ENCODE peak calls at places on chromosomes 1 and 21, in four cellular contexts. U, X, B and V are unnamed samples.

GRCh38 chr21:17554619-17555472 is 42.0 kb downstream of the CXADR start:
- DNase-seq in U (no peak), X (peak), B (no peak), V (no peak)

GRCh38 chr1:40096646-40096976 is 441 bp downstream of the PPT1 start:
- DNase-seq in U (no peak), X (no peak), B (no peak), V (no peak)

GRCh38 chr1:247079141-247079874 is 697 bp upstream of the ZNF670 start:
- DNase-seq in U (no peak), X (no peak), B (no peak), V (no peak)

GRCh38 chr1:204130989-204131892 is 20.6 kb downstream of the ETNK2 start:
- DNase-seq in U (no peak), X (peak), B (no peak), V (no peak)

GRCh38 chr21:44533891-44534627 is 5.9 kb downstream of the KRTAP10-1 start:
- DNase-seq in U (no peak), X (no peak), B (peak), V (no peak)

GRCh38 chr1:205572426-205572825 is 59.4 kb downstream of the ELK4 start:
- DNase-seq in U (no peak), X (no peak), B (peak), V (no peak)

GRCh38 chr1:198492872-198493271 is 47.6 kb downstream of the ATP6V1G3 start:
- DNase-seq in U (no peak), X (peak), B (no peak), V (no peak)

GRCh38 chr21:44375686-44376320 is 22.4 kb downstream of the TRPM2 start:
- DNase-seq in U (no peak), X (no peak), B (peak), V (no peak)

GRCh38 chr1:114345930-114346479 is 165.0 kb downstream of the TRIM33 start:
- DNase-seq in U (peak), X (no peak), B (peak), V (peak)

GRCh38 chr1:205294175-205294913 is 27.2 kb downstream of the NUAK2 start:
- DNase-seq in U (no peak), X (peak), B (no peak), V (no peak)

GRCh38 chr1:41323243-41323642 is 38.0 kb upstream of the FOXO6 start:
- DNase-seq in U (no peak), X (no peak), B (no peak), V (no peak)

GRCh38 chr1:59057801-59058200 is 239.1 kb upstream of the FGGY start:
- DNase-seq in U (no peak), X (peak), B (no peak), V (no peak)

GRCh38 chr1:95384570-95384969 is 150.6 kb downstream of the RWDD3 start:
- DNase-seq in U (peak), X (no peak), B (no peak), V (no peak)

GRCh38 chr1:119141020-119141424 is 569 bp upstream of the WARS2 start:
- DNase-seq in U (peak), X (peak), B (peak), V (peak)

GRCh38 chr1:2336499-2336898 is 54.9 kb downstream of the MORN1 start:
- DNase-seq in U (no peak), X (no peak), B (no peak), V (no peak)

GRCh38 chr1:118148034-118148433 is 37.0 kb downstream of the SPAG17 start:
- DNase-seq in U (no peak), X (peak), B (no peak), V (no peak)

GRCh38 chr1:2345297-2346075 is 45.9 kb downstream of the MORN1 start:
- DNase-seq in U (no peak), X (peak), B (peak), V (peak)

GRCh38 chr21:42409366-42409765 is 5.7 kb downstream of the UBASH3A start:
- DNase-seq in U (no peak), X (no peak), B (no peak), V (no peak)

GRCh38 chr21:17848228-17848627 is 29.1 kb upstream of the C21orf91 start:
- DNase-seq in U (peak), X (peak), B (no peak), V (no peak)

GRCh38 chr1:101112051-101112770 is 86.6 kb upstream of the DPH5 start:
- DNase-seq in U (peak), X (no peak), B (no peak), V (no peak)

GRCh38 chr1:233549917-233550316 is 64.0 kb upstream of the KCNK1 start:
- DNase-seq in U (no peak), X (no peak), B (no peak), V (no peak)

GRCh38 chr1:21198929-21199328 is 22.2 kb upstream of the EIF4G3 start:
- DNase-seq in U (no peak), X (no peak), B (no peak), V (no peak)

GRCh38 chr1:21201650-21202049 is 25.0 kb upstream of the EIF4G3 start:
- DNase-seq in U (no peak), X (no peak), B (no peak), V (no peak)

GRCh38 chr1:21205416-21205815 is 28.7 kb upstream of the EIF4G3 start:
- DNase-seq in U (no peak), X (no peak), B (no peak), V (no peak)

GRCh38 chr1:21206117-21206516 is 29.4 kb upstream of the EIF4G3 start:
- DNase-seq in U (no peak), X (no peak), B (no peak), V (no peak)

DNA sequence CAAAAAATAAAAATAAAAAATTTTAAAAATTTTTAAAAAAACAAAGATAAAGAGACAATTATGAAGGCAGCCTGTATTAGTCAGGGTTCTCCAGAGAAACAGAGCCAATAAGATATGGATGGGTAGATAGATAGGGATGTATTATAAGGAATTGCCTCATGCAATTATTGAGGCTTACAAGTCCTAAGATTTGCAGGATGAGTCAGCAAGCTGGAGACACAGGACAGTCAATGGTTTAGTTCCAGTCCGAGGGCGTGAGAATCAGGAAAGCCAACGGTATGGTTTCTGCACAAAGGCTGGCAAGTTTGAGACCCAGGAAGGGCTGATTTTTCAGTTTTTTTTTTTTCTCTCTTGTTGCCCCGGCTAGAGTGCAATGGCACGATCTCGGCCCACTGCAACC is 24.1 kb upstream of the EIF4G3 start:
- DNase-seq in U (no peak), X (peak), B (no peak), V (no peak)
- TF ChIP-seq CTCF in U (no peak), X (no peak), B (no peak), V (no peak)

GRCh38 chr1:66330711-66331110 is 203.2 kb upstream of the SGIP1 start:
- DNase-seq in U (no peak), X (peak), B (no peak), V (no peak)

GRCh38 chr1:66334311-66334710 is 199.6 kb upstream of the SGIP1 start:
- DNase-seq in U (no peak), X (no peak), B (no peak), V (no peak)

GRCh38 chr1:66333463-66334232 is 200.3 kb upstream of the SGIP1 start:
- DNase-seq in U (peak), X (no peak), B (no peak), V (no peak)

GRCh38 chr1:66332524-66332853 is 201.5 kb upstream of the SGIP1 start:
- DNase-seq in U (no peak), X (no peak), B (no peak), V (no peak)

GRCh38 chr1:66331641-66332523 is 202.1 kb upstream of the SGIP1 start:
- DNase-seq in U (peak), X (peak), B (peak), V (peak)
- TF ChIP-seq CTCF in U (peak), X (peak), B (no peak), V (no peak)

GRCh38 chr1:3799976-3800685 is 3.8 kb upstream of the LRRC47 start:
- DNase-seq in U (no peak), X (no peak), B (no peak), V (peak)

GRCh38 chr1:3790501-3790923 is 5.8 kb downstream of the LRRC47 start:
- DNase-seq in U (no peak), X (no peak), B (no peak), V (peak)

GRCh38 chr1:3790952-3791351 is 5.3 kb downstream of the LRRC47 start:
- DNase-seq in U (no peak), X (no peak), B (no peak), V (no peak)

GRCh38 chr1:3795453-3796214 is 664 bp downstream of the LRRC47 start:
- DNase-seq in U (no peak), X (no peak), B (peak), V (no peak)

DNA sequence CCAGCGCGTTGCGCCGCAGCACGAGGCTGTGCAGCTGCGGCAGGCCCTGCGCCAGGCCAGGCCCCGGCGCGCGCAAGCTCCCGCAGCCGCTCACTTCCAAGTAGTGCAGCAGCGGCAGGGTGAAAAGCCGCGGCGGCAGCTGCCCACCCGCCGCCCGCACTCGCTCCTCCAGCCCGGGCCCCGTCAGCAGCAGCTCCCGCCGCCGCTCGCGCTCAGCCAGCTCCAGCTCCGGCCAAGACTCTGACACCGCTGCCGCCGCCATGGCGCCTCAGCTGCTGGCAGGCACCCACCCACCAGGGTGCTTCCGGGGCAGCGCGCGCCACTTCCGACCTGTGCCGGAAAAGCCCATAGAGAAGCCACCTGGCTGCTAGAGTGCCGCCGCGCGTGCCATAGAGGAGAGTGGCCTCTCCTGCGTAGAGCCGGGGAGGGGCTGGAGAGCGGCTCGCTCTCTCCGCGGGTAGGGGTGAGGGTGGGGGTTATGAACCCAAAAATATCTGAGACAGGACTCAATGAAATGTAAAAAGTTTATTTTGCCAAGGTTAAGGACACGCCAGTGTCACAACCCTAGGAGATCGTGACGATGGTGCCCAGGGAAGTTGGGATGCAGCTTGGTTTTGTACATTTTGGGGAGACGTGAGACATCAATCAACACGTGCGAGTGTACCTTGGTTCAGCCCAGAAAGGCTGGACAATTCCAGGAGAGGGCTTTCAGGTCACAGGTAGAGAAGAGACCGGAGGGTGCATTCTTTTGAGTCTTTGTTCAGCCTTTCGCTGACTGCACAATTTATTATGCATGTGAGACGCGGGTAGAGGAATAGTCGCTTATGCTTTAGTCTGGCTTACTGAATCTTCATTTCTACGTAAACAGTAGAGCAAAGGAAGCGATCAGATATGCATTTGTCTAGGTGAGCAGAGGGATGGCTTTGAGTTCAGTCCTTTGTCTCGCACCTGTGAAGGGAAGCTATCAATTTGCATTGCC is at the start of gene LRRC47:
- DNase-seq in U (peak), X (peak), B (peak), V (peak)
- TF ChIP-seq CTCF in U (peak), X (no peak), B (no peak), V (no peak)

DNA sequence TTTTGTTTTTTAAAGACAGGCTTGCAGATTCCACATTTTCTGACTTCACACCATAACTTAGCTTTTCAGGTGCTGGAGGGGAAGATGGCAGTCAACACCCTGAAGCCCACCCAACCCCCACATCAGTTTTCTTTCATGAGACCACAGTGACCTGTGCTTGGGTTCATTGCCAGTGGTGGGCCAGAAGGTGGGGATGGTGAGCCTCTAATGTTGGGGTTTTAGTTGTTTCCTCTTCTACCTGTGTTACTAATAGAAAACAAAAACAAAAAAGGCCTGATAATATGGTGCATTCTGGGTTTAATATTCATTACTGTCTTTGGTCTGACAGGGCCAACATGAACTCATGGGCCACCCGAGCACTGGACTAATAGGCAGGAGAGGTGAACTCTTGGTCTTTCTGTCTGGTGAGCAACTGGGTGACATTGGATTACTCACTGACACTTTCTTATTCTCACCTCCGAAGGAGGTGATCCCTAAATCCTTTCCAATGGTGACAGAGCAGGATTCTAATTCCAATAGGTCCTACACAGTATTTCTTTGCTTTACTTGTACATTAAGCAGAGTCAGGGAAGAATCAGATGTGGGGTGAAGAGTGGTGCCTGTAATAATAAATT is 132.8 kb downstream of the CLIC6 start:
- DNase-seq in U (no peak), X (no peak), B (no peak), V (no peak)
- TF ChIP-seq CTCF in U (no peak), X (peak), B (no peak), V (peak)

GRCh38 chr1:52142220-52143153 is 598 bp downstream of the ZFYVE9 start:
- DNase-seq in U (peak), X (peak), B (peak), V (peak)
- TF ChIP-seq CTCF in U (peak), X (peak), B (no peak), V (no peak)

GRCh38 chr1:164093543-164093942 is 465.4 kb upstream of the PBX1 start:
- DNase-seq in U (no peak), X (no peak), B (no peak), V (no peak)

GRCh38 chr1:164087893-164088292 is 471.1 kb upstream of the PBX1 start:
- DNase-seq in U (no peak), X (no peak), B (no peak), V (no peak)

DNA sequence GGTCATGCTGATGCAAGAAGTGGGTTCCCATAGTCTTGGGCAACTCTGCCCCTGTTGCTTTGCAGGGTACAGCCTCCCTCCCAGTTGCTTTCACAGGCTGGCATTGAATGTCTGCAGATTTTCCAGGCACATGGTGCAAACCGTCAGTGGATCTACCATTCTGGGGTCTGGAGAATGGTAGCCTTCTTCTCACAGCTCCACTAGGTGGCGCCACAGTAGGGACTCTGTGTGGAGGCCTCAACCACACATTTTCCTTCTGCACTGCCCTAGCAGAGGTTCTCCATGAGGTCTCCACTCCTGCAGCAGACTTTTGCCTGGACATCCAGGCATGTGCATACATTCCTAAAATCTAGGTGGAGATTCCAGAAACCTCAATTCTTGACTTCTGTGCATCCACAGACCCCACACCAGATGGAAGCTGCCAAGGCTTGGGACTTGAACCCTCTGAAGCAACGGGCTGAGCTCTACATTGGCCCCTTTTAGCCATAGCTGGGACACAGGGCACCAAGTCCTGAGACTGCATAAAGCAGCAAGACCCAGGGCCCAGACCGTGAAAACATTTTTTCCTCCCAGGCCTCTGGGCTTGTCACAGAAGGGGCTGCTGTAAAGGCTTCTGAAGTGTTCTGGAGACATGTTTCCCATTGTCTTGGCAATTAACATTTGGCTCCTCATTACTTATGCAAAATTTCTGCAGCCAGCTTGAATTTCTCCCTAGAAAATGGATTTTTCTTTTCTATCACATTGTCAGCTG is 466.2 kb upstream of the PBX1 start:
- DNase-seq in U (no peak), X (no peak), B (no peak), V (no peak)
- TF ChIP-seq CTCF in U (no peak), X (peak), B (no peak), V (no peak)

GRCh38 chr1:30998887-30999286 is 66.6 kb downstream of the PUM1 start:
- DNase-seq in U (no peak), X (no peak), B (no peak), V (no peak)
- TF ChIP-seq CTCF in U (no peak), X (no peak), B (no peak), V (no peak)

DNA sequence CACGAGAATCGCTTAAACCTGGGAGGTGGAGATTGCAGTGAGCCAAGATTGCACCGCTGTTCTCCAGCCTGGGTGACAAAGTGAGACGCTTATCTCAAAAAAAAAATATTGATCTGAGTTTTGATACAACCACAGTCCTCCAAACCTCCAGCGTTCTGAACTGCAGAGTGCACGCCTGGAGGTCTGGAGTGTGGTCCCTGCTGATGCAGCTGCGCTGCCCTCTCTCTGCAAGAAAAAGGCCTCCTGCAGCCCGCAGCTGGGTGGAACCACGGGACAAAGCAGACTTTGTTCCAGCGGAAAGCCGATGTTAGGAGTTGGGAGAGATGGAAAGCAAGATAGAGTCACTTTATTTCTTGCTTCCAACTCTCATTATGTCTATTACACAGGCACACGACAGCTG is 144.9 kb upstream of the SOD1 start:
- DNase-seq in U (no peak), X (no peak), B (no peak), V (peak)
- TF ChIP-seq CTCF in U (no peak), X (no peak), B (no peak), V (no peak)

DNA sequence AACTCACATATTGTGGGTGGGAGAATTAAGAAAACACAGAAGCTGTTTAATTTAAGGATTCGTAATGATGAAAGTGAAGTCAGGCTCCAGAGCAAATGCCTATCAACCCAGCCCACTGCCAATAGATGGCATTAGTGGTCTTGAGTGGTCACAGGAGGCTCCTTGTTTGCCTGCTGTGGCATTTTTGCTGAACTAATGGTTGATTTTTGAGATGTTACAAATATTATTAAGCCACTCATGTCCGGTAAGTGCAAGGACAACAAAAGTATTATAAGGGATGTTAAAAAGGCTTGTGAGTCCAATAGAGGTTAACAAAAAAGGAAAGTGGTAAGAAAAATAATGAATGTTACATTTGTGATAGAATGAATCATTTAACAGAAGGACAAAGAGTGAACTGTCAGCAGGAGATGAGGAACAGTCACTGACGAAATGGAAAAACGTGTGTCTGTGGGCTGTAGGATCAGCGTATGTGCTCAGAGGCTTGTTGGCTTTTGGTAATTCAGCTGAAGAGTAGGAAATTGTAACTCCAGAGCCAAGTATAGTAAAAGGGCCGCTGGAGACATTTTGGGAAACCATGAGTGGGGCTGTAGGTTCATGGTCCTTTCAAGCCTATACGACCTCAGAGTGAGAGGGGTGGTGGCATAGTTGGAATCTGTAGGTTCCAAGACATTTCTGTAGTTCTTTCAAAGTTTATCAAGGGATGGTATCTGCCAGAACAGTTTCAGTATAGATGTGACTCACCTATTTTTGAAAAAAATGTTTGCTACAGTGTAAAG is 11.2 kb downstream of the SFT2D2 start:
- DNase-seq in U (no peak), X (no peak), B (no peak), V (no peak)
- TF ChIP-seq CTCF in U (no peak), X (no peak), B (no peak), V (no peak)